ENCODE peak calls at places on chromosomes 12 and 14, in nine cellular contexts. One of them, this sample, is unnamed.

GRCh38 chr14:22344673-22345072 is 244.4 kb downstream of the DAD1 start:
- DNase-seq in tibial artery: no peak
- DNase-seq in dorsolateral prefrontal cortex: no peak
- DNase-seq in mesenchymal stem cell: no peak
- DNase-seq in ovary: no peak
- DNase-seq in fibroblast of lung: no peak
- DNase-seq in adrenal gland: no peak
- DNase-seq in H9: no peak
- DNase-seq in right lobe of liver: no peak
- DNase-seq in this sample: no peak

GRCh38 chr12:128290938-128291337 is 24.0 kb downstream of the TMEM132C start:
- DNase-seq in ovary: no peak
- DNase-seq in H9: no peak
- DNase-seq in right lobe of liver: no peak
- DNase-seq in fibroblast of lung: no peak
- DNase-seq in dorsolateral prefrontal cortex: no peak
- DNase-seq in adrenal gland: no peak
- DNase-seq in mesenchymal stem cell: no peak
- DNase-seq in tibial artery: no peak
- DNase-seq in this sample: no peak

GRCh38 chr12:49868952-49869815 is 26.3 kb upstream of the BCDIN3D start:
- DNase-seq in dorsolateral prefrontal cortex: peak
- DNase-seq in adrenal gland: peak
- DNase-seq in fibroblast of lung: peak
- DNase-seq in tibial artery: peak
- DNase-seq in mesenchymal stem cell: peak
- DNase-seq in H9: peak
- DNase-seq in right lobe of liver: peak
- DNase-seq in ovary: peak
- DNase-seq in this sample: peak

GRCh38 chr14:64841121-64841611 is 38.5 kb downstream of the SPTB start:
- DNase-seq in ovary: no peak
- DNase-seq in mesenchymal stem cell: peak
- DNase-seq in dorsolateral prefrontal cortex: no peak
- DNase-seq in adrenal gland: no peak
- DNase-seq in tibial artery: no peak
- DNase-seq in fibroblast of lung: peak
- DNase-seq in H9: peak
- DNase-seq in right lobe of liver: no peak
- DNase-seq in this sample: no peak

GRCh38 chr12:45388545-45388944 is 172.7 kb downstream of the ANO6 start:
- DNase-seq in H9: no peak
- DNase-seq in right lobe of liver: no peak
- DNase-seq in ovary: no peak
- DNase-seq in adrenal gland: no peak
- DNase-seq in fibroblast of lung: peak
- DNase-seq in dorsolateral prefrontal cortex: no peak
- DNase-seq in tibial artery: peak
- DNase-seq in mesenchymal stem cell: peak
- DNase-seq in this sample: no peak

GRCh38 chr12:113048716-113049127 is 7.8 kb upstream of the DTX1 start:
- DNase-seq in fibroblast of lung: peak
- DNase-seq in H9: peak
- DNase-seq in ovary: no peak
- DNase-seq in adrenal gland: peak
- DNase-seq in mesenchymal stem cell: peak
- DNase-seq in right lobe of liver: no peak
- DNase-seq in dorsolateral prefrontal cortex: peak
- DNase-seq in tibial artery: peak
- DNase-seq in this sample: no peak

GRCh38 chr12:25364529-25365339 is 114.0 kb upstream of the KRAS start:
- DNase-seq in ovary: no peak
- DNase-seq in mesenchymal stem cell: no peak
- DNase-seq in tibial artery: no peak
- DNase-seq in dorsolateral prefrontal cortex: no peak
- DNase-seq in adrenal gland: no peak
- DNase-seq in right lobe of liver: no peak
- DNase-seq in H9: no peak
- DNase-seq in fibroblast of lung: no peak
- DNase-seq in this sample: no peak

GRCh38 chr12:18224745-18225144 is 36.6 kb upstream of the PIK3C2G start:
- DNase-seq in right lobe of liver: no peak
- DNase-seq in H9: no peak
- DNase-seq in fibroblast of lung: peak
- DNase-seq in dorsolateral prefrontal cortex: no peak
- DNase-seq in mesenchymal stem cell: peak
- DNase-seq in ovary: no peak
- DNase-seq in tibial artery: no peak
- DNase-seq in adrenal gland: no peak
- DNase-seq in this sample: no peak

GRCh38 chr12:47868552-47869031 is 36.2 kb downstream of the VDR start:
- DNase-seq in right lobe of liver: no peak
- DNase-seq in ovary: no peak
- DNase-seq in mesenchymal stem cell: no peak
- DNase-seq in fibroblast of lung: no peak
- DNase-seq in dorsolateral prefrontal cortex: no peak
- DNase-seq in H9: peak
- DNase-seq in tibial artery: peak
- DNase-seq in adrenal gland: no peak
- DNase-seq in this sample: peak

GRCh38 chr14:91303091-91303923 is 58.8 kb upstream of the GPR68 start:
- DNase-seq in H9: peak
- DNase-seq in dorsolateral prefrontal cortex: no peak
- DNase-seq in adrenal gland: no peak
- DNase-seq in right lobe of liver: no peak
- DNase-seq in tibial artery: no peak
- DNase-seq in fibroblast of lung: peak
- DNase-seq in ovary: no peak
- DNase-seq in mesenchymal stem cell: no peak
- DNase-seq in this sample: peak

GRCh38 chr14:21098892-21099595 is 589 bp upstream of the ZNF219 start:
- DNase-seq in adrenal gland: no peak
- DNase-seq in right lobe of liver: no peak
- DNase-seq in fibroblast of lung: no peak
- DNase-seq in ovary: no peak
- DNase-seq in H9: no peak
- DNase-seq in mesenchymal stem cell: no peak
- DNase-seq in tibial artery: no peak
- DNase-seq in dorsolateral prefrontal cortex: no peak
- DNase-seq in this sample: no peak

GRCh38 chr14:68718033-68718725 is 74.7 kb downstream of the ZFP36L1 start:
- DNase-seq in ovary: no peak
- DNase-seq in dorsolateral prefrontal cortex: no peak
- DNase-seq in tibial artery: no peak
- DNase-seq in mesenchymal stem cell: no peak
- DNase-seq in H9: no peak
- DNase-seq in fibroblast of lung: no peak
- DNase-seq in right lobe of liver: no peak
- DNase-seq in adrenal gland: peak
- DNase-seq in this sample: no peak

GRCh38 chr12:64181504-64182291 is 40.4 kb downstream of the KICS2 start:
- DNase-seq in tibial artery: peak
- DNase-seq in dorsolateral prefrontal cortex: peak
- DNase-seq in mesenchymal stem cell: peak
- DNase-seq in fibroblast of lung: peak
- DNase-seq in ovary: peak
- DNase-seq in adrenal gland: peak
- DNase-seq in right lobe of liver: no peak
- DNase-seq in H9: peak
- DNase-seq in this sample: no peak

GRCh38 chr14:101723061-101723595 is 38.4 kb upstream of the PPP2R5C start:
- DNase-seq in fibroblast of lung: no peak
- DNase-seq in mesenchymal stem cell: no peak
- DNase-seq in dorsolateral prefrontal cortex: no peak
- DNase-seq in adrenal gland: no peak
- DNase-seq in H9: no peak
- DNase-seq in ovary: no peak
- DNase-seq in tibial artery: no peak
- DNase-seq in right lobe of liver: no peak
- DNase-seq in this sample: no peak

GRCh38 chr14:69079747-69080146 is 73.2 kb downstream of the DCAF5 start:
- DNase-seq in dorsolateral prefrontal cortex: no peak
- DNase-seq in fibroblast of lung: no peak
- DNase-seq in right lobe of liver: no peak
- DNase-seq in mesenchymal stem cell: peak
- DNase-seq in tibial artery: no peak
- DNase-seq in ovary: no peak
- DNase-seq in adrenal gland: no peak
- DNase-seq in H9: no peak
- DNase-seq in this sample: no peak

GRCh38 chr14:99733221-99733550 is 49.1 kb downstream of the CYP46A1 start:
- DNase-seq in H9: peak
- DNase-seq in right lobe of liver: no peak
- DNase-seq in tibial artery: no peak
- DNase-seq in dorsolateral prefrontal cortex: no peak
- DNase-seq in adrenal gland: peak
- DNase-seq in ovary: no peak
- DNase-seq in mesenchymal stem cell: no peak
- DNase-seq in fibroblast of lung: no peak
- DNase-seq in this sample: no peak

GRCh38 chr14:31909977-31910376 is 167.1 kb upstream of the ARHGAP5 start:
- DNase-seq in tibial artery: no peak
- DNase-seq in adrenal gland: no peak
- DNase-seq in mesenchymal stem cell: no peak
- DNase-seq in dorsolateral prefrontal cortex: no peak
- DNase-seq in H9: no peak
- DNase-seq in ovary: no peak
- DNase-seq in right lobe of liver: no peak
- DNase-seq in fibroblast of lung: no peak
- DNase-seq in this sample: no peak

GRCh38 chr12:47422656-47423055 is 283.2 kb downstream of the RPAP3 start:
- DNase-seq in ovary: no peak
- DNase-seq in adrenal gland: no peak
- DNase-seq in dorsolateral prefrontal cortex: no peak
- DNase-seq in right lobe of liver: no peak
- DNase-seq in H9: no peak
- DNase-seq in mesenchymal stem cell: peak
- DNase-seq in tibial artery: no peak
- DNase-seq in fibroblast of lung: no peak
- DNase-seq in this sample: no peak

GRCh38 chr14:72752034-72752412 is 141.9 kb downstream of the DPF3 start:
- DNase-seq in mesenchymal stem cell: no peak
- DNase-seq in right lobe of liver: no peak
- DNase-seq in fibroblast of lung: no peak
- DNase-seq in dorsolateral prefrontal cortex: no peak
- DNase-seq in ovary: no peak
- DNase-seq in adrenal gland: no peak
- DNase-seq in H9: no peak
- DNase-seq in tibial artery: no peak
- DNase-seq in this sample: no peak

GRCh38 chr14:32457213-32457920 is 128.3 kb downstream of the AKAP6 start:
- DNase-seq in ovary: no peak
- DNase-seq in fibroblast of lung: peak
- DNase-seq in mesenchymal stem cell: peak
- DNase-seq in adrenal gland: peak
- DNase-seq in dorsolateral prefrontal cortex: no peak
- DNase-seq in tibial artery: no peak
- DNase-seq in right lobe of liver: no peak
- DNase-seq in H9: no peak
- DNase-seq in this sample: no peak

GRCh38 chr12:143964-144649 is 69.8 kb downstream of the SLC6A12 start:
- DNase-seq in fibroblast of lung: no peak
- DNase-seq in mesenchymal stem cell: no peak
- DNase-seq in adrenal gland: no peak
- DNase-seq in dorsolateral prefrontal cortex: no peak
- DNase-seq in right lobe of liver: peak
- DNase-seq in H9: no peak
- DNase-seq in ovary: no peak
- DNase-seq in tibial artery: no peak
- DNase-seq in this sample: no peak
- H3K27ac ChIP-seq in fibroblast of lung: no peak
- H3K27ac ChIP-seq in mesenchymal stem cell: no peak
- H3K27ac ChIP-seq in adrenal gland: no peak
- H3K27ac ChIP-seq in dorsolateral prefrontal cortex: peak
- H3K27ac ChIP-seq in right lobe of liver: no peak
- H3K27ac ChIP-seq in H9: no peak
- H3K27ac ChIP-seq in ovary: no peak
- H3K27ac ChIP-seq in tibial artery: no peak
- H3K27ac ChIP-seq in this sample: no peak

DNA sequence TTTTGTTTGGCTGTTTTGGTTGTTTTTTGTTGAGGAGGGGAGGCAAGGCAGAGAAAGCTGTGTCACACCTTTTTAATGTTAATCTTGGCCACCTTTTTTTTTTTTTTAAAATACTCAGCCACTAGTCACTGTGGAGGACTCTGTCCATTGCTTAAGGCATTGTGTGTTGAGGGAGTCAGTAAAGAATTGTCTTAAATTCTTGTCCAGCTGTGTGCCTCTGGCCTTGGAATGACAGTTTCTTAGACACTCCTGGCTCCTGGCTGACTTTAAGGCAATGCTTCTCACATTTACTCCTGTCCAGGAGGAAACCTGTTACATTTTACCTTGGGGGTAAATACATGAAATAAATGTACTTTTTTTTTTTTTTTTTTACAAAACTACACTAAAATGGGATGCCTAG is 18.1 kb upstream of the SMCO2 start:
- DNase-seq in adrenal gland: no peak
- DNase-seq in right lobe of liver: no peak
- DNase-seq in tibial artery: no peak
- DNase-seq in fibroblast of lung: no peak
- DNase-seq in dorsolateral prefrontal cortex: no peak
- DNase-seq in H9: no peak
- DNase-seq in ovary: no peak
- DNase-seq in mesenchymal stem cell: no peak
- DNase-seq in this sample: no peak
- H3K27ac ChIP-seq in adrenal gland: no peak
- H3K27ac ChIP-seq in right lobe of liver: no peak
- H3K27ac ChIP-seq in tibial artery: no peak
- H3K27ac ChIP-seq in fibroblast of lung: no peak
- H3K27ac ChIP-seq in dorsolateral prefrontal cortex: no peak
- H3K27ac ChIP-seq in H9: no peak
- H3K27ac ChIP-seq in ovary: no peak
- H3K27ac ChIP-seq in mesenchymal stem cell: no peak
- H3K27ac ChIP-seq in this sample: no peak

GRCh38 chr12:6154730-6155459 is 30.4 kb upstream of the VWF start:
- DNase-seq in ovary: no peak
- DNase-seq in mesenchymal stem cell: no peak
- DNase-seq in tibial artery: peak
- DNase-seq in fibroblast of lung: no peak
- DNase-seq in right lobe of liver: peak
- DNase-seq in dorsolateral prefrontal cortex: no peak
- DNase-seq in adrenal gland: peak
- DNase-seq in H9: peak
- DNase-seq in this sample: no peak
- H3K27ac ChIP-seq in ovary: no peak
- H3K27ac ChIP-seq in mesenchymal stem cell: no peak
- H3K27ac ChIP-seq in tibial artery: no peak
- H3K27ac ChIP-seq in fibroblast of lung: no peak
- H3K27ac ChIP-seq in right lobe of liver: no peak
- H3K27ac ChIP-seq in dorsolateral prefrontal cortex: no peak
- H3K27ac ChIP-seq in adrenal gland: peak
- H3K27ac ChIP-seq in H9: no peak
- H3K27ac ChIP-seq in this sample: peak

DNA sequence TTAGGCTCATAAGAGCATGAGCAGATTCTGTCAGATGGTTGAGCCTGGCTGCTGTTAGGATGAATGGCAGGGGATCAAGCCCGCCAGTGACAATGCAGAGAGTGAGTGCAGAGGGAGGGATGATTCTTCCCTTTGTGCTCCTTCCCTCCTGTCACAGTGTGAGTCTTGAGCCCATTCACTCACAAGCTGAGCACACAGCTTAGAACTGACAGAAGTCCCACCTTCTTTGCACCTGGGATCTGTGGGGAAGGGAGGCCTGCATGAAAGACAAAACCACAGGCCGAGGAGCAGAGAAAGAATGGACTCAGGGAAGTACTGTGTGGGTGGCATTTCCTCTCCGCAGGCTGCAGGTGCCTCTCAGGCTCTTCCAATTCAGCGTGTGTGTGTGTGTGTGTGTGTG is 160.6 kb downstream of the KCNA5 start:
- DNase-seq in adrenal gland: no peak
- DNase-seq in ovary: no peak
- DNase-seq in dorsolateral prefrontal cortex: no peak
- DNase-seq in fibroblast of lung: no peak
- DNase-seq in right lobe of liver: no peak
- DNase-seq in tibial artery: no peak
- DNase-seq in H9: peak
- DNase-seq in mesenchymal stem cell: no peak
- DNase-seq in this sample: no peak
- H3K27ac ChIP-seq in adrenal gland: no peak
- H3K27ac ChIP-seq in ovary: no peak
- H3K27ac ChIP-seq in dorsolateral prefrontal cortex: no peak
- H3K27ac ChIP-seq in fibroblast of lung: no peak
- H3K27ac ChIP-seq in right lobe of liver: no peak
- H3K27ac ChIP-seq in tibial artery: no peak
- H3K27ac ChIP-seq in H9: no peak
- H3K27ac ChIP-seq in mesenchymal stem cell: no peak
- H3K27ac ChIP-seq in this sample: no peak

This sample was measured in spleen.